ENCODE peak calls at places on chromosomes 4 and X, in four cellular contexts. One of them, this sample, is unnamed.

GRCh38 chrX:16186380-16187007 is 19.2 kb downstream of the MAGEB17 start:
- DNase-seq in astrocyte of the spinal cord: no peak
- DNase-seq in AG09309: no peak
- DNase-seq in NCI-H1092 treated with DMSO at 0.1 percent for 48 hours: no peak
- DNase-seq in this sample: no peak

GRCh38 chrX:134418317-134419113 is 41.5 kb upstream of the HPRT1 start:
- DNase-seq in astrocyte of the spinal cord: no peak
- DNase-seq in AG09309: no peak
- DNase-seq in NCI-H1092 treated with DMSO at 0.1 percent for 48 hours: no peak
- DNase-seq in this sample: no peak

GRCh38 chrX:136899206-136899605 is 18.7 kb upstream of the RBMX start:
- DNase-seq in astrocyte of the spinal cord: no peak
- DNase-seq in AG09309: peak; percentile 34
- DNase-seq in NCI-H1092 treated with DMSO at 0.1 percent for 48 hours: no peak
- DNase-seq in this sample: no peak

GRCh38 chr4:117134386-117134785 is 49.0 kb upstream of the TRAM1L1 start:
- DNase-seq in astrocyte of the spinal cord: peak; percentile 91
- DNase-seq in AG09309: no peak
- DNase-seq in NCI-H1092 treated with DMSO at 0.1 percent for 48 hours: no peak
- DNase-seq in this sample: no peak

GRCh38 chr4:15400911-15401671 is 26.7 kb upstream of the C1QTNF7 start:
- DNase-seq in astrocyte of the spinal cord: peak; percentile 65
- DNase-seq in AG09309: peak; percentile 76
- DNase-seq in NCI-H1092 treated with DMSO at 0.1 percent for 48 hours: no peak
- DNase-seq in this sample: peak; percentile 77

GRCh38 chr4:17701146-17701859 is 80.1 kb downstream of the FAM184B start:
- DNase-seq in astrocyte of the spinal cord: no peak
- DNase-seq in AG09309: no peak
- DNase-seq in NCI-H1092 treated with DMSO at 0.1 percent for 48 hours: no peak
- DNase-seq in this sample: no peak

GRCh38 chr4:109041463-109041862 is 261.0 kb downstream of the COL25A1 start:
- DNase-seq in astrocyte of the spinal cord: peak; percentile 19
- DNase-seq in AG09309: no peak
- DNase-seq in NCI-H1092 treated with DMSO at 0.1 percent for 48 hours: no peak
- DNase-seq in this sample: peak; percentile 83

GRCh38 chr4:95289028-95289634 is 259.6 kb downstream of the UNC5C start:
- DNase-seq in astrocyte of the spinal cord: peak; percentile 35
- DNase-seq in AG09309: no peak
- DNase-seq in NCI-H1092 treated with DMSO at 0.1 percent for 48 hours: no peak
- DNase-seq in this sample: no peak

GRCh38 chr4:137614491-137614890 is 82.2 kb upstream of the PCDH18 start:
- DNase-seq in astrocyte of the spinal cord: no peak
- DNase-seq in AG09309: no peak
- DNase-seq in NCI-H1092 treated with DMSO at 0.1 percent for 48 hours: peak; percentile 73
- DNase-seq in this sample: no peak

GRCh38 chr4:73499996-73500765 is 18.6 kb downstream of the AFM start:
- DNase-seq in astrocyte of the spinal cord: peak; percentile 27
- DNase-seq in AG09309: no peak
- DNase-seq in NCI-H1092 treated with DMSO at 0.1 percent for 48 hours: no peak
- DNase-seq in this sample: no peak

GRCh38 chr4:108168672-108169562 is at the start of gene LEF1:
- DNase-seq in astrocyte of the spinal cord: peak; percentile 65
- DNase-seq in AG09309: no peak
- DNase-seq in NCI-H1092 treated with DMSO at 0.1 percent for 48 hours: peak; percentile 50
- DNase-seq in this sample: no peak

GRCh38 chr4:152594981-152595916 is 59.4 kb upstream of the FBXW7 start:
- DNase-seq in astrocyte of the spinal cord: no peak
- DNase-seq in AG09309: no peak
- DNase-seq in NCI-H1092 treated with DMSO at 0.1 percent for 48 hours: peak; percentile 89
- DNase-seq in this sample: no peak

GRCh38 chr4:118175506-118175905 is 141.2 kb downstream of the NDST3 start:
- DNase-seq in astrocyte of the spinal cord: no peak
- DNase-seq in AG09309: no peak
- DNase-seq in NCI-H1092 treated with DMSO at 0.1 percent for 48 hours: no peak
- DNase-seq in this sample: no peak

GRCh38 chrX:47316276-47317025 is 53.9 kb upstream of the ZNF157 start:
- DNase-seq in astrocyte of the spinal cord: peak; percentile 26
- DNase-seq in AG09309: no peak
- DNase-seq in NCI-H1092 treated with DMSO at 0.1 percent for 48 hours: peak; percentile 78
- DNase-seq in this sample: no peak

GRCh38 chr4:86050516-86050915 is 309.3 kb downstream of the MAPK10 start:
- DNase-seq in astrocyte of the spinal cord: no peak
- DNase-seq in AG09309: no peak
- DNase-seq in NCI-H1092 treated with DMSO at 0.1 percent for 48 hours: no peak
- DNase-seq in this sample: no peak

GRCh38 chr4:51855751-51856150 is 12.8 kb downstream of the DCUN1D4 start:
- DNase-seq in astrocyte of the spinal cord: no peak
- DNase-seq in AG09309: no peak
- DNase-seq in NCI-H1092 treated with DMSO at 0.1 percent for 48 hours: no peak
- DNase-seq in this sample: no peak

GRCh38 chr4:53855886-53856260 is 208.5 kb downstream of the CHIC2 start:
- DNase-seq in astrocyte of the spinal cord: peak; percentile 84
- DNase-seq in AG09309: peak; percentile 90
- DNase-seq in NCI-H1092 treated with DMSO at 0.1 percent for 48 hours: no peak
- DNase-seq in this sample: no peak

GRCh38 chrX:51459125-51459524 is 37.3 kb downstream of the NUDT11 start:
- DNase-seq in astrocyte of the spinal cord: peak; percentile 6
- DNase-seq in AG09309: no peak
- DNase-seq in NCI-H1092 treated with DMSO at 0.1 percent for 48 hours: peak; percentile 3
- DNase-seq in this sample: no peak

GRCh38 chr4:5973486-5974220 is 44.6 kb downstream of the C4orf50 start:
- DNase-seq in astrocyte of the spinal cord: no peak
- DNase-seq in AG09309: no peak
- DNase-seq in NCI-H1092 treated with DMSO at 0.1 percent for 48 hours: no peak
- DNase-seq in this sample: no peak